ENCODE peak calls at places on chromosomes 7 and 10, in seven cellular contexts. One of them, this sample, is unnamed.
A peak's percentile ranks its signal among the peaks of the same experiment; 100 is the strongest.

GRCh38 chr7:101554584-101555268 is 74.4 kb downstream of the MYL10 start:
- DNase-seq in left ventricle myocardium superior: no peak
- DNase-seq in Daoy: no peak
- DNase-seq in activated naive CD8-positive, alpha-beta T cell treated with anti-CD3 and anti-CD28 coated beads, Interleukin-2, amount 50 U/mL, for 24 hours: no peak
- DNase-seq in activated CD8-positive, alpha-beta memory T cell treated with anti-CD3 and anti-CD28 coated beads for 1 hour: no peak
- DNase-seq in NCI-H774: no peak
- DNase-seq in GF-D8: no peak
- DNase-seq in this sample: no peak

GRCh38 chr10:89466599-89467035 is 52.2 kb downstream of the IFIT5 start:
- DNase-seq in left ventricle myocardium superior: no peak
- DNase-seq in activated CD8-positive, alpha-beta memory T cell treated with anti-CD3 and anti-CD28 coated beads for 1 hour: no peak
- DNase-seq in Daoy: peak; percentile 48
- DNase-seq in NCI-H774: peak; percentile 9
- DNase-seq in activated naive CD8-positive, alpha-beta T cell treated with anti-CD3 and anti-CD28 coated beads, Interleukin-2, amount 50 U/mL, for 24 hours: no peak
- DNase-seq in GF-D8: no peak
- DNase-seq in this sample: peak; percentile 36

GRCh38 chr10:9003122-9003521 is 948.6 kb downstream of the GATA3 start:
- DNase-seq in left ventricle myocardium superior: no peak
- DNase-seq in NCI-H774: no peak
- DNase-seq in Daoy: no peak
- DNase-seq in activated naive CD8-positive, alpha-beta T cell treated with anti-CD3 and anti-CD28 coated beads, Interleukin-2, amount 50 U/mL, for 24 hours: no peak
- DNase-seq in GF-D8: no peak
- DNase-seq in activated CD8-positive, alpha-beta memory T cell treated with anti-CD3 and anti-CD28 coated beads for 1 hour: no peak
- DNase-seq in this sample: no peak

GRCh38 chr10:76453997-76454396 is 1022.6 kb downstream of the LRMDA start:
- DNase-seq in left ventricle myocardium superior: no peak
- DNase-seq in activated CD8-positive, alpha-beta memory T cell treated with anti-CD3 and anti-CD28 coated beads for 1 hour: no peak
- DNase-seq in NCI-H774: no peak
- DNase-seq in Daoy: no peak
- DNase-seq in activated naive CD8-positive, alpha-beta T cell treated with anti-CD3 and anti-CD28 coated beads, Interleukin-2, amount 50 U/mL, for 24 hours: no peak
- DNase-seq in GF-D8: no peak
- DNase-seq in this sample: no peak

GRCh38 chr10:6361869-6362268 is 159.1 kb downstream of the PFKFB3 start:
- DNase-seq in left ventricle myocardium superior: no peak
- DNase-seq in GF-D8: no peak
- DNase-seq in Daoy: no peak
- DNase-seq in NCI-H774: no peak
- DNase-seq in activated naive CD8-positive, alpha-beta T cell treated with anti-CD3 and anti-CD28 coated beads, Interleukin-2, amount 50 U/mL, for 24 hours: no peak
- DNase-seq in activated CD8-positive, alpha-beta memory T cell treated with anti-CD3 and anti-CD28 coated beads for 1 hour: no peak
- DNase-seq in this sample: no peak

GRCh38 chr10:112246-112645 is 23.0 kb upstream of the ZMYND11 start:
- DNase-seq in activated CD8-positive, alpha-beta memory T cell treated with anti-CD3 and anti-CD28 coated beads for 1 hour: no peak
- DNase-seq in left ventricle myocardium superior: no peak
- DNase-seq in Daoy: peak; percentile 28
- DNase-seq in NCI-H774: no peak
- DNase-seq in GF-D8: no peak
- DNase-seq in activated naive CD8-positive, alpha-beta T cell treated with anti-CD3 and anti-CD28 coated beads, Interleukin-2, amount 50 U/mL, for 24 hours: no peak
- DNase-seq in this sample: no peak

GRCh38 chr7:100413889-100414288 is 14.6 kb downstream of the ZCWPW1 start:
- DNase-seq in Daoy: no peak
- DNase-seq in NCI-H774: no peak
- DNase-seq in GF-D8: no peak
- DNase-seq in activated naive CD8-positive, alpha-beta T cell treated with anti-CD3 and anti-CD28 coated beads, Interleukin-2, amount 50 U/mL, for 24 hours: no peak
- DNase-seq in activated CD8-positive, alpha-beta memory T cell treated with anti-CD3 and anti-CD28 coated beads for 1 hour: no peak
- DNase-seq in left ventricle myocardium superior: no peak
- DNase-seq in this sample: no peak

GRCh38 chr7:46131916-46132795 is 211.1 kb upstream of the IGFBP3 start:
- DNase-seq in GF-D8: no peak
- DNase-seq in activated CD8-positive, alpha-beta memory T cell treated with anti-CD3 and anti-CD28 coated beads for 1 hour: no peak
- DNase-seq in NCI-H774: no peak
- DNase-seq in Daoy: peak; percentile 40
- DNase-seq in activated naive CD8-positive, alpha-beta T cell treated with anti-CD3 and anti-CD28 coated beads, Interleukin-2, amount 50 U/mL, for 24 hours: no peak
- DNase-seq in left ventricle myocardium superior: no peak
- DNase-seq in this sample: no peak

GRCh38 chr10:75465110-75465509 is 33.7 kb downstream of the LRMDA start:
- DNase-seq in activated naive CD8-positive, alpha-beta T cell treated with anti-CD3 and anti-CD28 coated beads, Interleukin-2, amount 50 U/mL, for 24 hours: no peak
- DNase-seq in left ventricle myocardium superior: no peak
- DNase-seq in Daoy: no peak
- DNase-seq in NCI-H774: no peak
- DNase-seq in GF-D8: no peak
- DNase-seq in activated CD8-positive, alpha-beta memory T cell treated with anti-CD3 and anti-CD28 coated beads for 1 hour: no peak
- DNase-seq in this sample: peak; percentile 18

GRCh38 chr7:156004265-156005201 is 192.3 kb upstream of the SHH start:
- DNase-seq in left ventricle myocardium superior: no peak
- DNase-seq in Daoy: no peak
- DNase-seq in activated naive CD8-positive, alpha-beta T cell treated with anti-CD3 and anti-CD28 coated beads, Interleukin-2, amount 50 U/mL, for 24 hours: no peak
- DNase-seq in GF-D8: no peak
- DNase-seq in NCI-H774: no peak
- DNase-seq in activated CD8-positive, alpha-beta memory T cell treated with anti-CD3 and anti-CD28 coated beads for 1 hour: no peak
- DNase-seq in this sample: no peak

GRCh38 chr10:22437620-22438588 is 92.6 kb downstream of the SPAG6 start:
- DNase-seq in NCI-H774: no peak
- DNase-seq in left ventricle myocardium superior: no peak
- DNase-seq in Daoy: peak; percentile 29
- DNase-seq in activated CD8-positive, alpha-beta memory T cell treated with anti-CD3 and anti-CD28 coated beads for 1 hour: peak; percentile 11
- DNase-seq in GF-D8: no peak
- DNase-seq in activated naive CD8-positive, alpha-beta T cell treated with anti-CD3 and anti-CD28 coated beads, Interleukin-2, amount 50 U/mL, for 24 hours: peak; percentile 62
- DNase-seq in this sample: no peak

GRCh38 chr7:83832009-83832408 is 183.1 kb upstream of the SEMA3E start:
- DNase-seq in GF-D8: no peak
- DNase-seq in NCI-H774: no peak
- DNase-seq in Daoy: no peak
- DNase-seq in activated CD8-positive, alpha-beta memory T cell treated with anti-CD3 and anti-CD28 coated beads for 1 hour: no peak
- DNase-seq in activated naive CD8-positive, alpha-beta T cell treated with anti-CD3 and anti-CD28 coated beads, Interleukin-2, amount 50 U/mL, for 24 hours: no peak
- DNase-seq in left ventricle myocardium superior: no peak
- DNase-seq in this sample: no peak

GRCh38 chr10:132350946-132351345 is 19.0 kb downstream of the LRRC27 start:
- DNase-seq in Daoy: no peak
- DNase-seq in NCI-H774: no peak
- DNase-seq in GF-D8: no peak
- DNase-seq in activated naive CD8-positive, alpha-beta T cell treated with anti-CD3 and anti-CD28 coated beads, Interleukin-2, amount 50 U/mL, for 24 hours: no peak
- DNase-seq in activated CD8-positive, alpha-beta memory T cell treated with anti-CD3 and anti-CD28 coated beads for 1 hour: no peak
- DNase-seq in left ventricle myocardium superior: peak; percentile 20
- DNase-seq in this sample: no peak